ENCODE peak calls at places on chromosomes 2 and 18, in five cellular contexts. R is K562, L is A549, Z is HepG2, Q is GM12878. B is an unnamed sample.

GRCh38 chr18:27808678-27809077 is 368.3 kb downstream of the CDH2 start:
- DNase-seq in Q (no peak), L (no peak), R (no peak), Z (no peak), B (no peak)

GRCh38 chr2:192148620-192149321 is 46.0 kb downstream of the TMEFF2 start:
- DNase-seq in Z (no peak), Q (no peak), R (no peak), L (no peak), B (peak; percentile 49)

GRCh38 chr2:3291750-3292149 is 85.9 kb downstream of the EIPR1 start:
- DNase-seq in L (no peak), R (no peak), Q (no peak), Z (no peak), B (no peak)

GRCh38 chr2:112772322-112772721 is 7.9 kb upstream of the CKAP2L start:
- DNase-seq in R (no peak), Q (no peak), Z (no peak), L (no peak), B (no peak)

GRCh38 chr2:35468271-35468670 is 887.3 kb upstream of the CRIM1 start:
- DNase-seq in R (no peak), Z (no peak), Q (no peak), L (no peak), B (no peak)

GRCh38 chr2:116440104-116440653 is 1374.3 kb upstream of the DDX18 start:
- DNase-seq in Q (no peak), Z (no peak), L (no peak), R (no peak), B (no peak)

GRCh38 chr18:46497129-46497528 is 159.9 kb downstream of the LOXHD1 start:
- DNase-seq in R (peak; percentile 13), Z (peak; percentile 10), L (no peak), Q (no peak), B (no peak)

GRCh38 chr2:9668686-9669338 is 38.0 kb upstream of the YWHAQ start:
- DNase-seq in Q (no peak), L (no peak), Z (no peak), R (no peak), B (peak; percentile 57)

GRCh38 chr2:227125506-227125905 is 38.5 kb downstream of the COL4A4 start:
- DNase-seq in Q (no peak), Z (peak; percentile 25), L (peak; percentile 31), R (peak; percentile 6), B (no peak)

GRCh38 chr2:176745543-176746331 is 466.9 kb upstream of the HNRNPA3 start:
- DNase-seq in Z (no peak), R (no peak), L (no peak), Q (no peak), B (no peak)

GRCh38 chr2:63814114-63814513 is 27.6 kb upstream of the UGP2 start:
- DNase-seq in L (no peak), R (no peak), Q (no peak), Z (no peak), B (peak; percentile 44)

GRCh38 chr18:60692277-60692676 is 319.7 kb upstream of the MC4R start:
- DNase-seq in R (no peak), Q (no peak), L (no peak), Z (no peak), B (no peak)

GRCh38 chr2:134367915-134368911 is 114.3 kb downstream of the MGAT5 start:
- DNase-seq in R (no peak), Q (no peak), Z (peak; percentile 69), L (no peak), B (peak; percentile 69)

GRCh38 chr2:61356958-61357350 is 113.9 kb downstream of the USP34 start:
- DNase-seq in R (no peak), Z (no peak), Q (no peak), L (no peak), B (peak; percentile 56)

GRCh38 chr2:65530547-65531320 is 98.3 kb upstream of the SPRED2 start:
- DNase-seq in R (no peak), L (no peak), Q (no peak), Z (no peak), B (peak; percentile 50)

GRCh38 chr18:41829648-41830516 is 125.2 kb upstream of the PIK3C3 start:
- DNase-seq in L (no peak), Z (peak; percentile 37), Q (no peak), R (no peak), B (no peak)

GRCh38 chr2:7612969-7613368 is 695.8 kb downstream of the RNF144A start:
- DNase-seq in Q (no peak), Z (peak; percentile 20), R (no peak), L (no peak), B (peak; percentile 10)

GRCh38 chr2:141186413-141187062 is 944.3 kb downstream of the LRP1B start:
- DNase-seq in R (no peak), L (no peak), Z (no peak), Q (no peak), B (no peak)

GRCh38 chr2:227411320-227411989 is 23.7 kb upstream of the SCYGR1 start:
- DNase-seq in Q (peak; percentile 94), Z (no peak), R (no peak), L (peak; percentile 68), B (peak; percentile 39)

GRCh38 chr2:109247812-109248211 is 118.8 kb downstream of the SH3RF3 start:
- DNase-seq in Q (no peak), R (no peak), L (no peak), Z (no peak), B (no peak)

GRCh38 chr18:51195602-51196115 is 1.8 kb downstream of the MEX3C start:
- DNase-seq in Q (no peak), L (peak; percentile 54), R (peak; percentile 6), Z (peak; percentile 87), B (peak; percentile 60)

GRCh38 chr2:41445865-41446264 is 602.0 kb upstream of the PKDCC start:
- DNase-seq in R (no peak), Q (no peak), L (no peak), Z (no peak), B (no peak)

GRCh38 chr2:41441958-41442357 is 605.9 kb upstream of the PKDCC start:
- DNase-seq in L (no peak), R (no peak), Q (no peak), Z (no peak), B (no peak)
- TF ChIP-seq CTCF in L (no peak), R (no peak), Q (no peak), Z (no peak), B (no peak)

DNA sequence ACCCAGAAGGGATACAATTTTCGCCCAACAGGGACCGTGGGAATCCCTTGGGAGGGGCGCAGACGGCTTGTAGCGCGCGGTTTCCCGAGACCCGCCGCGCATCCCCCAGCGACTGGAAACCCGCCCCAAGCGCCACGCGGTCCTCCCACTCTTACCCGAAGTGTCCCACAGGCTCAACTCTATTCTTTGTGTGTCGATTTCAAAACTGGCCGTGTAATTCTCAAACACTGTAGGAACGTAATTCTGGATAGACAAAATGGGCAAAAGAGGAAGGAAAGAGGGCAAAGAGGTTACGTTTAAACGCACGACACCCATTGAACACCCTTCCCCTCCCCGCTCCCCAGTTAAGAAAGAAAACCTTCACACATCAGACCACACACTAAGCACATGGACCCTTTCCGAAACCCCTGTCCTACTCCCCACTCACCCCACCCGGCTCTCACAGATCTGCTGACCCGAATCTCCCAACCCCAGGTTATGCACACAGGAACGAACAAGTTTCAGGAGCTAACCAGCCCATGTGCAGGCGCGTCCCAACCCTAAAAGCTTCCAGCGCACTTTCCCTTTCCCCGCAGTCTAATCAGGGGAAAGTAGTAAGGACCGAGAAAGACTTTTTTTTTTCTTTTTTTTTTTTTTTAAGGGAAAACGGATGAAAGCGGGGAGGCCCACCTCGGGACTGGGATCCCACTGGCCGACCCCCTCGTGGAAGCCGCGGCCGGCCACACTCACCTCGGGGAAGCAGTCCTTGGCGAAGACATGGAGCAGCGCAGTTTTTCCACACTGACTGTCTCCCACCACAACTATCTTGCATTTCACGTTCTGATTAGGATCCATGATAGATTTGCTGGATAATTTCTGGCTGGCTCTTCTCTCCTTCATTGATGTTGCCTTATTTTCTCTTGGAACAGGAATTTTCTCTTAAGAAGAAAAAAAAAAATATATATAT is 655 bp downstream of the RND3 start:
- DNase-seq in Z (no peak), Q (no peak), R (no peak), L (no peak), B (peak; percentile 24)
- TF ChIP-seq BHLHE40 in Z (no peak), Q (no peak), R (no peak), L (no peak), B (no peak)

DNA sequence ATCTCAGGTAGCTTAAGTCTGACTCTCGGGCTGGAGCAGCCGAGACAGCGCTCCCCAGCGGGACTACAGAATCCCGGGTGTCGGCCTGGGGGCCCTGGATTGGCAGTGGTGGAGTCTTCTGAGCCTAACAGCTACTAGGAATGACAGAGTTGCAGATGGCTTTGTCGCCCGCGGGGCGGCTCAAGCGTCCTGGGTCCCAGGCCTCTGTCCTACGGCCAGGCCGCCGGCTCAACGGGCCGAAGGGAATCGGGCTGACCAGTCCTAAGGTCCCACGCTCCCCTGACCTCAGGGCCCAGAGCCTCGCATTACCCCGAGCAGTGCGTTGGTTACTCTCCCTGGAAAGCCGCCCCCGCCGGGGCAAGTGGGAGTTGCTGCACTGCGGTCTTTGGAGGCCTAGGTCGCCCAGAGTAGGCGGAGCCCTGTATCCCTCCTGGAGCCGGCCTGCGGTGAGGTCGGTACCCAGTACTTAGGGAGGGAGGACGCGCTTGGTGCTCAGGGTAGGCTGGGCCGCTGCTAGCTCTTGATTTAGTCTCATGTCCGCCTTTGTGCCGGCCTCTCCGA is 8.8 kb downstream of the SIX2 start:
- DNase-seq in R (no peak), Q (no peak), L (no peak), Z (no peak), B (no peak)
- TF ChIP-seq CTCF in R (no peak), Q (no peak), L (no peak), Z (no peak), B (no peak)

GRCh38 chr18:2811416-2811815 is 35.4 kb upstream of the EMILIN2 start:
- DNase-seq in Q (no peak), Z (no peak), R (no peak), L (no peak), B (no peak)

DNA sequence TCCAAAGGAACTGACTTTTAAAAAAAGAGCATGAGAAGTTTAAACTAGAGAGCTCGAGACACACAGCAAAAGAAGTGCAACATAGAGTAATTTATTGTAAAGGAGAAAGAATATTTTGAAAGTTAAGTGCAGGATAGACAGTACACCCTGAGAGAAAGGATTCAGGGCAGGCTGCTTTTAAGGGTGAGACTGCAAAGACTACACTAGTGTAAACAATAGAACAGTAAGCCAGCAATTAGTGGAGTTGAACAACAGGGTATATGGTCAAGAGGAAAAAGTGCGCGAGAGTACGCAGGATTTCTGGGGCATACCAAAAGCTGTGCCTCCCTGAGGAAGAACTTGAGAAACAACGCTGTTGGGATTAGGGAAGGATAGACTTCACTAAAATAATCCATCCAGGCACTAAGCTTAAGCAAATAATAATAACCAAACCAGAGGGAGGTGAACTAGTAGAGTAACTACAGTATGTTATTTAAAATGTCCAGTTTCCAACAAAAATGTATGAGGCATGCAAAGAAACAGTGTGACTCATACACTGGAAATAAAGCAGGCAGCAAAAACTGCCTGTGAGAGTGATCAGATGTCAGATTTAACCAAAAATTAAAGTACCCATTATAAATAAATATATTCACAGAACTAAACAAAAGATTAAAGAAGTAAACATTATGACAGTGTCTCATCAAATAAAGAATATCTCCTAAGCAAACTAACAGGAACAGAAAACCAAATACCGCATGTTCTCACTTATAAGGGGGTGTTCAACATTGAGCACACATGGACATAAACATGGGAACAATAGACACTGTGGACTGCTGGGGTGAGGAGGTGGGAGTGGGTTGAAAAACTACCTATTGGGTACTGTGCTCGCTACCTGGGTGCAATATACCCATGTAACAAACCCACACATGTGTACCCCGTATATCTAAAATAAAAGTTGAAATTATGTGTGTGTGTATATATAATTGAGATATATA is 40.5 kb upstream of the EMILIN2 start:
- DNase-seq in Z (no peak), R (no peak), Q (no peak), L (no peak), B (peak; percentile 73)
- TF ChIP-seq BHLHE40 in Z (no peak), R (no peak), Q (no peak), L (no peak), B (peak; percentile 4)